ENCODE peak calls at places on chromosome 1, in six cellular contexts. A is AG04450, T is choroid plexus epithelial cell, W is K562, U is neural crest cell, S is AG10803. Z is an unnamed sample.

GRCh38 chr1:18657436-18658179 is 27.0 kb downstream of the PAX7 start:
- DNase-seq in U (peak), S (no peak), A (no peak), T (no peak), W (no peak), Z (no peak)

GRCh38 chr1:31531177-31532000 is 44.9 kb upstream of the TINAGL1 start:
- DNase-seq in U (no peak), A (peak), S (peak), W (no peak), T (peak), Z (no peak)

GRCh38 chr1:205488074-205488723 is 16.3 kb upstream of the CDK18 start:
- DNase-seq in U (peak), T (peak), W (peak), S (peak), A (no peak), Z (peak)

GRCh38 chr1:28313710-28314510 is 14.9 kb upstream of the MED18 start:
- DNase-seq in T (peak), S (peak), A (peak), W (peak), U (no peak), Z (no peak)

GRCh38 chr1:16043950-16044349 is 368 bp downstream of the CLCNKB start:
- DNase-seq in T (no peak), A (no peak), S (no peak), U (no peak), W (no peak), Z (no peak)

GRCh38 chr1:221788466-221788865 is 46.6 kb upstream of the DUSP10 start:
- DNase-seq in A (no peak), T (no peak), W (no peak), S (no peak), U (no peak), Z (no peak)

GRCh38 chr1:1324524-1325287 is at the start of the genes CPTP and INTS11:
- DNase-seq in U (peak), T (peak), W (peak), S (peak), A (peak), Z (peak)

GRCh38 chr1:2319291-2319690 is 72.1 kb downstream of the MORN1 start:
- DNase-seq in U (no peak), A (no peak), T (no peak), W (no peak), S (no peak), Z (no peak)

GRCh38 chr1:209884665-209885117 is 53.3 kb upstream of the SYT14 start:
- DNase-seq in T (peak), A (peak), U (no peak), S (peak), W (peak), Z (no peak)

GRCh38 chr1:20723159-20723536 is 5.3 kb upstream of the KIF17 start:
- DNase-seq in T (peak), A (no peak), S (no peak), U (no peak), W (no peak), Z (no peak)

GRCh38 chr1:86913399-86913895 is 479 bp downstream of the SELENOF start:
- DNase-seq in A (no peak), S (peak), U (no peak), T (peak), W (peak), Z (peak)

GRCh38 chr1:167821969-167822685 is 91.8 kb downstream of the ADCY10 start:
- DNase-seq in U (no peak), W (no peak), A (no peak), T (peak), S (peak), Z (no peak)

GRCh38 chr1:226942392-226942791 is 2.3 kb downstream of the COQ8A start:
- DNase-seq in U (no peak), T (no peak), S (no peak), W (no peak), A (no peak), Z (no peak)

GRCh38 chr1:165152727-165153126 is 203.8 kb downstream of the LMX1A start:
- DNase-seq in T (no peak), S (no peak), W (peak), A (no peak), U (no peak), Z (no peak)

GRCh38 chr1:243718022-243718421 is 132.0 kb downstream of the AKT3 start:
- DNase-seq in W (no peak), S (no peak), A (no peak), T (no peak), U (no peak), Z (no peak)

GRCh38 chr1:116765962-116766361 is 11.7 kb downstream of the CD2 start:
- DNase-seq in U (no peak), S (peak), A (no peak), T (no peak), W (no peak), Z (no peak)

GRCh38 chr1:119316870-119317416 is 51.6 kb upstream of the HAO2 start:
- DNase-seq in T (no peak), S (peak), W (no peak), U (no peak), A (no peak), Z (no peak)
- TF ChIP-seq CTCF in T (peak), S (peak), W (peak), U (no peak), A (no peak), Z (no peak)

DNA sequence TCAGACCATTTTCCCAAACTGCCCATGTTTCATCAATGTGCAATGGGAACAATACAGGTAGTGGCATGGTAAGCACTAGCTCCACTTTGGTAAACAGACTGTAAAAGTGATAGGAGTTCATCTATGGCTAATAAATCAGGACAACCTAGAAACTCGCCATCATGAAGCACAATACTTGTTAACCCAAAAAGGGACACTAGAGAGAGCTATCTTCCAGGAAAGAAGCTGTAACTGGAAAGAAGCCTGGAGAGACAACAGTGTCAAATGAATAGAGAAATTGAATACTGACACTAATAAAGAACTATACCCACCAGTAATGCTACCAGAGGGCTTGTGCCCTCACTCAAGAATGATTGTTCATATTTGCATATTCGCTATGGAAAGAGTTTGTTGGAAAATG is 164.7 kb upstream of the RGS18 start:
- DNase-seq in T (peak), A (peak), S (no peak), U (no peak), W (no peak), Z (no peak)
- TF ChIP-seq CTCF in T (peak), A (peak), S (no peak), U (no peak), W (peak), Z (no peak)

DNA sequence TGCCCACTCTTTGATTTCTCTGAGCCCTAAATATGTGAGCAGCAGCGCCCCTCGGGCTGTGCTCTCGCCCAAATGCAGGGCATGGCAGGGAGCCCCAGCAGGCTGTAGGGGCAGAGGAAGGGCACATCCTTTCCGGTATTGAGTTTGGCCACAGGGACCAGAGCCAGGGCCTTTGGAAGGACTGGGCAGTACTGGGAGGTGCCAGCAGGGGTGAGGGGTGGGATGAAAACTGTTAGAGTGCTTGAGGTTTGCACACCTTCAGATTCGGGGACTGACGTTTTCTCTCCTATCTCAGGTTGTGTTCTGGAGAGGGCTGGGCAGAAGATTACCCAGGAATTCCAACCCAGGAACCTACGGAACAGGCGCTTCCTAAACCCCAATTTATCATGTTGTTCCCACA is 2.2 kb upstream of the ATP1A2 start:
- DNase-seq in S (no peak), A (no peak), U (no peak), W (no peak), T (no peak), Z (no peak)
- TF ChIP-seq CTCF in S (no peak), A (peak), U (no peak), W (no peak), T (peak), Z (no peak)

DNA sequence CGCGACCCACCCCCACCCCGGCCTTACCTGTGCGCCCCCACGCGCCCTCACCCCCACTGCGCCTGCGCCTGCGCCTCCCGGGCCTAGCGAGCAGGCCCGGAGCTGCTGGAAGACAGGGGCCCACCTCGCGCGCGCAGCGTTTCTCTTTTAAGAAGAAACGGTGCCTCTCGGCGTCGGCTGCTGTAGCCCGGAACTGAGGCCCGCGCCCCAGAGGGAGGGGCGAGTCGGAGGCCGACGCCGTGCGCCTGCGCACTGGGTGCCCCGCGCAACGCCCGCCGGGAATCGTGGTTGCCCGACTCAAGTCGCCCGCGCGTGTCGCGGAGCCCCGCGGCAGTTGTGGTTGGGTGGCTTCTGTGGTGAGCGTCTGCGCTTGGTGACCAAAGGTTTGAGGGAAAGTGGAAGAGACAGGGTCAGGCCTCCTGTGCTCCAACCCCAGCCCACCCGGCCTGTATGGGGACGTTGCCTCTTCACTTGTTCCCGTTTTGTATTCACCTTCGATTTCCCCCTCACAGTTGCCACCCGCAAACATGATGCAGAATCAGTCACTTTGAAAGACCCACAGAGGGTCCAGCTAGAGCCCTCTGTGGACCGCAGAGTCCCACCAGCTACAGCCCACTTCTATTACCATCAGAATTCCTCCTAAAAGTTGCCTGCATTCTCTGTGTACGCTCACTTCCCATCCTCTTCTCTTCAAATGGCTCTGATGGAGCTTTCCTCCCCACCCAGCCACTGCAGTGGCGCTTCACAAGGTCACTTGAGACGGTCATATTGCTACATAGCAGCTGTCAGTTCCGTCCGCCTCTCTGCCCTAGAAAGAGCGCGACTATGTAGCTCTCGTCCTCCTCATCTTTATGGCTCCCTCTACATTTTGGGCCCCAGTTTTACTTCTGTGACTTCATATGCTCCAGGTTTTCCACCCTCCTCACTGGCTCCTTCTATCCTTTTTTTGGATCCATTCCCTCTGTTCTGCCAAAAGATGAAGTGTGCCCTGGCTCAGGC is at the start of gene ZNF692:
- DNase-seq in W (peak), T (peak), A (peak), U (peak), S (peak), Z (peak)
- TF ChIP-seq CTCF in W (no peak), T (no peak), A (no peak), U (peak), S (no peak), Z (no peak)

GRCh38 chr1:70966018-70966638 is 81.5 kb downstream of the PTGER3 start:
- DNase-seq in A (no peak), T (peak), W (peak), U (no peak), S (peak), Z (no peak)
- TF ChIP-seq CTCF in A (peak), T (peak), W (no peak), U (peak), S (peak), Z (peak)

GRCh38 chr1:46248122-46248920 is 758 bp downstream of the RAD54L start:
- DNase-seq in U (peak), A (no peak), T (no peak), S (no peak), W (peak), Z (no peak)

GRCh38 chr1:46247433-46248121 is at the start of gene RAD54L:
- DNase-seq in W (peak), S (peak), U (peak), A (peak), T (peak), Z (peak)

GRCh38 chr1:46242918-46243317 is 4.6 kb upstream of the RAD54L start:
- DNase-seq in U (no peak), T (no peak), W (no peak), A (no peak), S (no peak), Z (no peak)

GRCh38 chr1:46244656-46245371 is 2.7 kb upstream of the RAD54L start:
- DNase-seq in W (peak), U (no peak), S (peak), T (peak), A (no peak), Z (no peak)

DNA sequence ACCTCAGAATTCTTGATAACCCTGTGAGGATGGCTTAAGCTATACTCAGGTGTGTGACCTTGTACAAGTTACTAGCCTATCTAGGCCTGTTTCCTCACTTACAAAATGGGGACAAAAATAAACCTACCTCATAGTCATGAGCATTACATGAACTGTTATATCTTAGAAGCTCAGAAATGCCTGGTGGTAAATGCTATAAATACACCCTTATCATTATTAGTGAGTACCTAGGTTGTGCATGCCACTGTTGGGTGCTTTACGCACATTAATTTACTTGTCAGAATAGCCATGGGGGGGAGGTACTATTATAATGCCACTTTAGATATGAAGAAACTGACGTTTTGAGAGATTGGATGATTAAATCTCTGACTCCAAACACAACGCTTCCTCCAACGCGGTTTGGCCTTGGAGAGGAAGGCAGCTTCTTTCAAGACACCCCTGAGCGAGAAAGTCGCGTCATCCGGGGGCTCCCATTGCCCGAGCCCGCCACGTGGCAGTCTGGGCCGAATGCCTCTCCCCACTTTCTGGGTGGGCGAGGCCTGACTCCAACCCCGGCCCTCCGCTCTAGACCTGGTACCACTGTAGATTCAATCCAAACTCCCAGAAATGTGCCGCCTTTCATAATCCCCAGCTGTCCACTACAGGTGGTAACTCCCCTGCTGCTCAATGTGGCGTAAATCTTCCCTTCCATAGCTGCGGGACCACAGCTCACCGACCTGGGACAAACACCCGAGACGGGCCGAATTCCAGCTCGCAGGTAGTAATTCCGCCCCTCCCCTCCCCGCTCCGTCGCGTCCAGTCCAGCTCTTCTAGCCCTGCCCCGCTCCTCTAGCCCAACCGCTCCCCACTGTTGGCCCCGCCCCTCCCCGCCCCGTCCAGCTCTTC is 773 bp upstream of the RAD54L start:
- DNase-seq in T (peak), S (peak), W (peak), A (no peak), U (no peak), Z (no peak)
- TF ChIP-seq CTCF in T (no peak), S (no peak), W (no peak), A (no peak), U (no peak), Z (no peak)

GRCh38 chr1:241677171-241677570 is 25.1 kb downstream of the WDR64 start:
- DNase-seq in W (no peak), U (no peak), S (no peak), T (peak), A (no peak), Z (peak)

GRCh38 chr1:241674805-241675384 is 22.8 kb downstream of the WDR64 start:
- DNase-seq in W (no peak), A (no peak), S (no peak), T (no peak), U (no peak), Z (no peak)

GRCh38 chr1:241672301-241672700 is 20.2 kb downstream of the WDR64 start:
- DNase-seq in U (no peak), T (no peak), A (no peak), S (no peak), W (no peak), Z (no peak)

GRCh38 chr1:241679404-241679803 is 27.3 kb downstream of the WDR64 start:
- DNase-seq in A (no peak), T (no peak), W (no peak), S (no peak), U (no peak), Z (no peak)

DNA sequence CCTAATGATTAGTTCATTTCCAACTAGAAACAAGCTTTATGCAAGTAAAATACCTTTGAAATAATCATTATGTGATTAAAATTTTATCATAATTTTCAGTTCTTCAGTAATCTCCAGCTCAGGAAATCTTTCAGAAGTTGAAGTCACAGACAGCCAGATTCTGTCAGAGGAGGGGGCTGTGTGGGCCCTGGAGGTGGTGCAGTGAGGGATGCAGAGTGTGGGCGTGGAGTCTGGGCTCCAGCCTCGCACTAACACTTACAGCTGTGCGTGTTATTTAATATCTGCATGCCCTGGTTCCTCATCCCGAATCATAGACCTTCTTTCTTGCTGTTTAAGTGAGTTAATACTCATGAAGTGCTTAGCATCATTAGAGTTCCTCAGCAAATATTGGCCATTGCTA is 23.9 kb downstream of the WDR64 start:
- DNase-seq in U (no peak), W (no peak), A (no peak), T (no peak), S (no peak), Z (no peak)
- TF ChIP-seq CTCF in U (no peak), W (no peak), A (no peak), T (no peak), S (no peak), Z (no peak)

DNA sequence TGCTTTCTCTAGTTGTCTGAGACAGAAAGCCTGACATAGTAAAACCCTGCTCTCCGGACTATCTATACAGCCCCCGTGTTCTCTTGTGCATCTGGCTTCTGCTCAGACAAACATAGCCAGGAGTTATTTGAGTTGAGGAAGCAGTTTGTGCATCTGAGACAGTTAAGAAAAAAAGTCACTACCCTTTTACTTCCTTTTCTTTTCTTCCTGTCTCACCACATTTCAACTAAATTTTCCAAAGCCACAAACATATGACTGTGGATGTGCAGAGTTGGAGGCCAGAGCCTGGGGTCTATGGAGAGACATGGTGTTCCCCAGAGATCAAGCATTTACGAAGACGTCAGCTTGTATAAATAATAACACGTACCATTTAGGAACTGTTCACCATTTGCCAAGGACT is 158.5 kb upstream of the FGGY start:
- DNase-seq in U (no peak), A (no peak), S (no peak), T (peak), W (no peak), Z (no peak)
- TF ChIP-seq CTCF in U (no peak), A (no peak), S (no peak), T (no peak), W (no peak), Z (no peak)

GRCh38 chr1:158002630-158003408 is 9.4 kb downstream of the KIRREL1 start:
- DNase-seq in T (no peak), W (no peak), U (no peak), S (no peak), A (no peak), Z (no peak)

GRCh38 chr1:158007180-158007579 is 13.7 kb downstream of the KIRREL1 start:
- DNase-seq in W (no peak), S (no peak), A (no peak), U (no peak), T (no peak), Z (no peak)

GRCh38 chr1:158005249-158005648 is 11.8 kb downstream of the KIRREL1 start:
- DNase-seq in W (no peak), A (no peak), S (no peak), U (no peak), T (no peak), Z (no peak)

GRCh38 chr1:158003409-158003805 is 10.0 kb downstream of the KIRREL1 start:
- DNase-seq in S (peak), U (no peak), A (no peak), W (no peak), T (no peak), Z (no peak)

GRCh38 chr1:158002022-158002629 is 8.7 kb downstream of the KIRREL1 start:
- DNase-seq in S (peak), U (no peak), W (no peak), A (no peak), T (peak), Z (no peak)
- TF ChIP-seq CTCF in S (no peak), U (no peak), W (no peak), A (peak), T (peak), Z (no peak)

Z was measured in CD8-positive, alpha-beta T cell.